ENCODE peak calls at places on chromosomes 11 and 22, in four cellular contexts. K is HCT116, C is IMR-90, I is fibroblast of lung. X is an unnamed sample.

GRCh38 chr11:70506986-70507385 is 108.7 kb downstream of the CTTN start:
- DNase-seq in C (no peak), K (no peak), I (no peak), X (no peak)

GRCh38 chr11:73152861-73153483 is 10.9 kb upstream of the FCHSD2 start:
- DNase-seq in I (no peak), K (no peak), C (no peak), X (no peak)

GRCh38 chr11:61754534-61755482 is 2.4 kb downstream of the MYRF start:
- DNase-seq in I (peak; percentile 81), C (peak; percentile 54), K (no peak), X (no peak)

GRCh38 chr11:15035283-15035682 is 38.1 kb upstream of the CALCB start:
- DNase-seq in K (no peak), C (no peak), I (no peak), X (no peak)

GRCh38 chr11:28834877-28835276 is 726.7 kb downstream of the METTL15 start:
- DNase-seq in I (peak; percentile 95), K (no peak), C (peak; percentile 97), X (peak; percentile 69)

GRCh38 chr22:17303840-17304779 is 65.2 kb upstream of the CECR2 start:
- DNase-seq in K (no peak), I (no peak), C (no peak), X (no peak)

GRCh38 chr11:13210424-13210823 is 67.2 kb upstream of the BMAL1 start:
- DNase-seq in I (peak; percentile 75), K (peak; percentile 79), C (peak; percentile 84), X (peak; percentile 76)

GRCh38 chr11:1232328-1233321 is 9.8 kb downstream of the MUC5B start:
- DNase-seq in C (no peak), I (no peak), K (no peak), X (no peak)

GRCh38 chr11:86580535-86580934 is 91.9 kb downstream of the ME3 start:
- DNase-seq in C (no peak), K (no peak), I (no peak), X (no peak)

GRCh38 chr22:48943567-48944432 is 883.9 kb downstream of the BRD1 start:
- DNase-seq in K (no peak), C (no peak), I (no peak), X (no peak)

GRCh38 chr22:24423519-24424000 is 3.8 kb upstream of the ADORA2A start:
- DNase-seq in C (no peak), K (no peak), I (no peak), X (peak; percentile 80)

GRCh38 chr11:85180528-85180927 is 446.6 kb downstream of the DLG2 start:
- DNase-seq in I (no peak), C (no peak), K (no peak), X (no peak)

GRCh38 chr11:38530226-38530625 is 1932.2 kb upstream of the RAG2 start:
- DNase-seq in C (no peak), I (peak; percentile 46), K (no peak), X (no peak)

GRCh38 chr11:27968461-27968860 is 139.5 kb downstream of the KIF18A start:
- DNase-seq in C (no peak), I (no peak), K (no peak), X (no peak)

GRCh38 chr11:70733327-70734325 is 335.3 kb downstream of the CTTN start:
- DNase-seq in K (no peak), C (no peak), I (no peak), X (no peak)

GRCh38 chr11:12066056-12066798 is 44.2 kb upstream of the MICAL2 start:
- DNase-seq in C (peak; percentile 98), K (peak; percentile 93), I (peak; percentile 96), X (peak; percentile 84)

GRCh38 chr22:48270731-48271130 is 1508.3 kb downstream of the TBC1D22A start:
- DNase-seq in C (no peak), K (no peak), I (no peak), X (no peak)

GRCh38 chr11:119741369-119742262 is 12.6 kb upstream of the NECTIN1 start:
- DNase-seq in C (no peak), K (no peak), I (no peak), X (peak; percentile 51)

GRCh38 chr11:134170177-134170908 is 53.4 kb downstream of the NCAPD3 start:
- DNase-seq in I (no peak), K (no peak), C (no peak), X (no peak)

GRCh38 chr11:37946155-37946766 is 1348.2 kb upstream of the RAG2 start:
- DNase-seq in K (no peak), C (peak; percentile 27), I (peak; percentile 27), X (peak; percentile 70)

GRCh38 chr11:65492637-65493366 is 6.0 kb upstream of the MALAT1 start:
- DNase-seq in K (no peak), I (peak; percentile 86), C (peak; percentile 89), X (peak; percentile 82)

GRCh38 chr11:57547854-57548377 is 10.5 kb downstream of the SMTNL1 start:
- DNase-seq in C (no peak), K (no peak), I (no peak), X (no peak)

GRCh38 chr11:44623321-44623715 is 57.9 kb downstream of the CD82 start:
- DNase-seq in K (no peak), C (no peak), I (no peak), X (no peak)

GRCh38 chr22:27348634-27349033 is 452.9 kb downstream of the MN1 start:
- DNase-seq in C (peak; percentile 43), K (no peak), I (peak; percentile 37), X (peak; percentile 74)

GRCh38 chr11:112728288-112728687 is 232.9 kb upstream of the NCAM1 start:
- DNase-seq in K (no peak), I (no peak), C (no peak), X (no peak)

GRCh38 chr11:63567044-63567840 is 4.1 kb upstream of the PLAAT2 start:
- DNase-seq in K (peak; percentile 68), C (peak; percentile 88), I (peak; percentile 94), X (peak; percentile 86)

GRCh38 chr11:7303146-7303545 is 51.4 kb downstream of the SYT9 start:
- DNase-seq in C (no peak), K (no peak), I (no peak), X (no peak)

GRCh38 chr11:65013130-65013691 is 749 bp upstream of the ARL2 start:
- DNase-seq in C (peak; percentile 82), I (peak; percentile 81), K (no peak), X (peak; percentile 97)

GRCh38 chr22:19516378-19517170 is 7.6 kb downstream of the CLDN5 start:
- DNase-seq in C (no peak), I (no peak), K (no peak), X (no peak)

DNA sequence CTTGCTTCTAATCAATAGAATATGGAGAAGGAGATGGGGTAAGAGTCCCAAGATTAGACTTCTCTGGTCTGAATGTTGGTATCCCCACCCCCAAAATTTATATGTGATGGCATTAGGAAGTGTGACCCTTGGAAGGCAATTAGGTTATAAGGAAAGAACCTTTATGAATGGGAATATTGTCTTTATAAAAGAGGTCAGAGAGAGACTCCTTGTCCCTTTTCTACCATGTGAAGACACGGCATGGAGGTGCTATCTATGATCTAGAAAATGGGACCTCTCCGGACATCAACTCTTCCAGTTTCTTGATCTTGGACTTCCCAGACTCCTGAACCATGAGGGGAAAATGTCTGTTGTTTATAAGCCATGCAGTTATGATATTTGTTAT is 37.9 kb upstream of the FJX1 start:
- DNase-seq in C (no peak), I (no peak), K (no peak), X (no peak)
- H3K9me3 ChIP-seq in C (peaks cover 3% of the 10 kb centered on the region), I (no peaks in the 10 kb centered on the region), K (no peaks in the 10 kb centered on the region), X (no peaks in the 10 kb centered on the region)

GRCh38 chr11:69390561-69390960 is 90.9 kb upstream of the LINC01488 start:
- DNase-seq in I (no peak), C (no peak), K (no peak), X (no peak)

GRCh38 chr11:69387409-69387885 is 93.5 kb downstream of the MYEOV start:
- DNase-seq in C (no peak), K (no peak), I (no peak), X (no peak)

GRCh38 chr11:69388210-69388609 is 93.3 kb upstream of the LINC01488 start:
- DNase-seq in K (no peak), C (no peak), I (no peak), X (no peak)

GRCh38 chr11:69386594-69387408 is 92.8 kb downstream of the MYEOV start:
- DNase-seq in I (no peak), C (no peak), K (no peak), X (no peak)

GRCh38 chr11:69388661-69389060 is 92.8 kb upstream of the LINC01488 start:
- DNase-seq in C (no peak), K (no peak), I (no peak), X (no peak)
- H3K9ac ChIP-seq in C (no peak overlapping the region), K (no peak overlapping the region), I (no peak overlapping the region), X (no peak overlapping the region)

GRCh38 chr22:47076758-47077157 is 314.3 kb downstream of the TBC1D22A start:
- DNase-seq in I (no peak), K (no peak), C (no peak), X (no peak)
- H3K9me3 ChIP-seq in I (no peaks in the 10 kb centered on the region), K (peaks cover 6% of the 10 kb centered on the region), C (peaks cover 14% of the 10 kb centered on the region), X (peaks cover 34% of the 10 kb centered on the region)

DNA sequence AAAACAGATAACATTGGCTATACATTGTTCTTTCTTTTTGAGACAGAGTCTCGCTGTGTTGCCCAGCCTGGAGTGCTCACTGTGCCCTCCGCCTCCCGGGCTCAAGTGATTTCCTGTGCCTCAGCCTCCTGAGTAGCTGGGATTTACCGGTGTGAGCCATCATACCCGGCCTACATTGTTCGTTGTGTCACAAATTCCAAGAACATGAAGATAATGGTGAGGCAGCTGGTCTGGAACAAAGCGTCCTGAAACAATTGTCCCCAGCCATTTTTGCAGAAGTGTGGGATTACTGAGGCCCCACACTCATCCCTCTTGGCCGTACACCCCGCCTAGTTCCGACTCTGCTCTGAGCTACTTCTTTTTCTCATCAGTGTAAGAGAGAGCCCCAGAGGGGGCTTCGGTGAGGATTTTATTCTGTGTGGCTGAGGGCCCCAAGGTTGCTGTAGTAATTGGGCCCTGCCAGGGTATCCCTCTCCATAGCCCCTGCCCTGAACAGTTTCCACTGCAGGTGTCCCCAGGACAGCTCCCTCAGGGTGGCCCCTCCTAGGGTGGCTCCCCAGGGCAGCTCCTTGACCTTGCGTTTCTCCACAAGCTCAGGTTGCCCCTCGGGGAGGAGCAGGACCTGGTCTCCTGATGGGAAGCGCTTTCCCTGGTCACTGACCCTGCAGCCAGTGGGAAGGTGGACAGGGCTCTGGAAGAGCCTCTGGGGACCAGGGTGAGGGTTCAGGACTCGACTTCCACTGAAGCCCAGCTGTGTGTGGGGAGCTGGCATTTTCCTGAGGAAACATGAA is 13.1 kb upstream of the ARSA start:
- DNase-seq in C (no peak), I (no peak), K (no peak), X (no peak)
- H3K9ac ChIP-seq in C (no peak overlapping the region), I (no peak overlapping the region), K (no peak overlapping the region), X (no peak overlapping the region)

GRCh38 chr11:3367221-3367620 is 11.7 kb downstream of the ZNF195 start:
- DNase-seq in C (no peak), K (no peak), I (no peak), X (no peak)

GRCh38 chr11:3369366-3369765 is 9.6 kb downstream of the ZNF195 start:
- DNase-seq in C (no peak), I (no peak), K (no peak), X (no peak)

GRCh38 chr11:3375552-3375951 is 3.4 kb downstream of the ZNF195 start:
- DNase-seq in C (no peak), K (no peak), I (peak; percentile 41), X (peak; percentile 32)

GRCh38 chr11:3368199-3368598 is 10.7 kb downstream of the ZNF195 start:
- DNase-seq in C (no peak), I (no peak), K (no peak), X (no peak)

GRCh38 chr11:3370268-3370870 is 8.6 kb downstream of the ZNF195 start:
- DNase-seq in I (no peak), K (no peak), C (no peak), X (no peak)
- H3K9me3 ChIP-seq in I (peaks cover 2% of the 10 kb centered on the region), K (peaks cover 28% of the 10 kb centered on the region), C (peaks cover 33% of the 10 kb centered on the region), X (peaks cover 59% of the 10 kb centered on the region)